ENCODE peak calls at places on chromosomes 12 and 14, in seven cellular contexts. One of them, this sample, is unnamed.

GRCh38 chr14:68672609-68673285 is 120.1 kb downstream of the ZFP36L1 start:
- DNase-seq in breast epithelium: no peak
- DNase-seq in cardiac fibroblast: no peak
- DNase-seq in T-helper 2 cell: no peak
- DNase-seq in AG20443: no peak
- DNase-seq in RKO: no peak
- DNase-seq in NCI-H2081: no peak
- DNase-seq in this sample: no peak

GRCh38 chr14:76844223-76844622 is 18.0 kb downstream of the LRRC74A start:
- DNase-seq in RKO: peak
- DNase-seq in AG20443: no peak
- DNase-seq in cardiac fibroblast: peak
- DNase-seq in T-helper 2 cell: peak
- DNase-seq in NCI-H2081: no peak
- DNase-seq in breast epithelium: peak
- DNase-seq in this sample: no peak

GRCh38 chr12:72485017-72485701 is 213.0 kb downstream of the TRHDE start:
- DNase-seq in breast epithelium: no peak
- DNase-seq in NCI-H2081: no peak
- DNase-seq in T-helper 2 cell: no peak
- DNase-seq in RKO: no peak
- DNase-seq in AG20443: no peak
- DNase-seq in cardiac fibroblast: no peak
- DNase-seq in this sample: no peak

GRCh38 chr12:108551556-108551955 is 9.4 kb downstream of the SART3 start:
- DNase-seq in AG20443: peak
- DNase-seq in cardiac fibroblast: peak
- DNase-seq in T-helper 2 cell: no peak
- DNase-seq in breast epithelium: no peak
- DNase-seq in RKO: no peak
- DNase-seq in NCI-H2081: no peak
- DNase-seq in this sample: no peak

GRCh38 chr12:3964404-3964803 is 91.2 kb upstream of the PARP11 start:
- DNase-seq in NCI-H2081: no peak
- DNase-seq in breast epithelium: no peak
- DNase-seq in cardiac fibroblast: no peak
- DNase-seq in T-helper 2 cell: no peak
- DNase-seq in RKO: no peak
- DNase-seq in AG20443: peak
- DNase-seq in this sample: no peak

GRCh38 chr14:50339178-50339804 is 27.2 kb downstream of the DMAC2L start:
- DNase-seq in NCI-H2081: no peak
- DNase-seq in RKO: no peak
- DNase-seq in cardiac fibroblast: no peak
- DNase-seq in breast epithelium: no peak
- DNase-seq in T-helper 2 cell: no peak
- DNase-seq in AG20443: no peak
- DNase-seq in this sample: no peak

GRCh38 chr14:24430143-24430681 is 458 bp downstream of the KHNYN start:
- DNase-seq in T-helper 2 cell: peak
- DNase-seq in NCI-H2081: peak
- DNase-seq in cardiac fibroblast: peak
- DNase-seq in breast epithelium: peak
- DNase-seq in RKO: peak
- DNase-seq in AG20443: peak
- DNase-seq in this sample: peak

GRCh38 chr14:91245029-91245428 is 525 bp upstream of the GPR68 start:
- DNase-seq in AG20443: no peak
- DNase-seq in cardiac fibroblast: no peak
- DNase-seq in breast epithelium: no peak
- DNase-seq in T-helper 2 cell: peak
- DNase-seq in RKO: no peak
- DNase-seq in NCI-H2081: no peak
- DNase-seq in this sample: no peak

GRCh38 chr12:26056335-26056734 is 68.5 kb downstream of the BHLHE41 start:
- DNase-seq in cardiac fibroblast: no peak
- DNase-seq in AG20443: no peak
- DNase-seq in RKO: peak
- DNase-seq in breast epithelium: no peak
- DNase-seq in T-helper 2 cell: no peak
- DNase-seq in NCI-H2081: peak
- DNase-seq in this sample: no peak

GRCh38 chr14:40218282-40218941 is 786.2 kb upstream of the FBXO33 start:
- DNase-seq in NCI-H2081: peak
- DNase-seq in cardiac fibroblast: no peak
- DNase-seq in RKO: no peak
- DNase-seq in breast epithelium: no peak
- DNase-seq in AG20443: no peak
- DNase-seq in T-helper 2 cell: no peak
- DNase-seq in this sample: no peak

GRCh38 chr14:95140060-95140858 is 17.1 kb downstream of the DICER1 start:
- DNase-seq in NCI-H2081: no peak
- DNase-seq in T-helper 2 cell: no peak
- DNase-seq in breast epithelium: no peak
- DNase-seq in RKO: no peak
- DNase-seq in cardiac fibroblast: peak
- DNase-seq in AG20443: peak
- DNase-seq in this sample: no peak

GRCh38 chr14:49853572-49854375 is 1.2 kb upstream of the NEMF start:
- DNase-seq in cardiac fibroblast: peak
- DNase-seq in RKO: peak
- DNase-seq in T-helper 2 cell: peak
- DNase-seq in AG20443: peak
- DNase-seq in breast epithelium: peak
- DNase-seq in NCI-H2081: peak
- DNase-seq in this sample: peak

GRCh38 chr12:14907953-14908352 is 22.3 kb upstream of the MGP start:
- DNase-seq in AG20443: no peak
- DNase-seq in RKO: no peak
- DNase-seq in NCI-H2081: no peak
- DNase-seq in cardiac fibroblast: no peak
- DNase-seq in breast epithelium: no peak
- DNase-seq in T-helper 2 cell: no peak
- DNase-seq in this sample: no peak

GRCh38 chr14:103828315-103828967 is 18.9 kb downstream of the PPP1R13B start:
- DNase-seq in T-helper 2 cell: no peak
- DNase-seq in breast epithelium: no peak
- DNase-seq in cardiac fibroblast: peak
- DNase-seq in RKO: no peak
- DNase-seq in NCI-H2081: no peak
- DNase-seq in AG20443: peak
- DNase-seq in this sample: no peak

GRCh38 chr12:84911331-84912190 is 1.0 kb downstream of the SLC6A15 start:
- DNase-seq in breast epithelium: no peak
- DNase-seq in RKO: no peak
- DNase-seq in cardiac fibroblast: peak
- DNase-seq in NCI-H2081: peak
- DNase-seq in AG20443: peak
- DNase-seq in T-helper 2 cell: no peak
- DNase-seq in this sample: peak

GRCh38 chr14:76933515-76933914 is 95.0 kb downstream of the IRF2BPL start:
- DNase-seq in breast epithelium: no peak
- DNase-seq in T-helper 2 cell: no peak
- DNase-seq in AG20443: no peak
- DNase-seq in NCI-H2081: no peak
- DNase-seq in RKO: no peak
- DNase-seq in cardiac fibroblast: no peak
- DNase-seq in this sample: no peak

GRCh38 chr12:3129301-3130052 is 52.3 kb downstream of the TSPAN9 start:
- DNase-seq in breast epithelium: no peak
- DNase-seq in T-helper 2 cell: no peak
- DNase-seq in RKO: no peak
- DNase-seq in NCI-H2081: no peak
- DNase-seq in cardiac fibroblast: peak
- DNase-seq in AG20443: no peak
- DNase-seq in this sample: no peak

GRCh38 chr12:31362115-31362758 is 36.3 kb upstream of the SINHCAF start:
- DNase-seq in NCI-H2081: peak
- DNase-seq in RKO: no peak
- DNase-seq in cardiac fibroblast: no peak
- DNase-seq in AG20443: no peak
- DNase-seq in T-helper 2 cell: no peak
- DNase-seq in breast epithelium: no peak
- DNase-seq in this sample: no peak